ENCODE peak calls at places on chromosomes 2 and 18, in ten cellular contexts. R, X, F, H, M, D, E, K, W and B are unnamed samples.

GRCh38 chr18:57961876-57962505 is 82.0 kb upstream of the NEDD4L start:
- DNase-seq in X (no peak), E (no peak), H (no peak), D (no peak), R (no peak), F (no peak), M (no peak), W (no peak), K (no peak), B (no peak)

GRCh38 chr2:12982149-12982584 is 265.4 kb downstream of the TRIB2 start:
- DNase-seq in K (no peak), H (no peak), F (no peak), D (peak), W (no peak), M (peak), E (peak), X (no peak), R (peak), B (no peak)

GRCh38 chr2:26191316-26192159 is 18.6 kb downstream of the GAREM2 start:
- DNase-seq in D (no peak), F (no peak), E (no peak), X (no peak), H (no peak), R (no peak), W (no peak), M (no peak), K (no peak), B (no peak)

GRCh38 chr18:5021558-5021957 is 175.5 kb downstream of the AKAIN1 start:
- DNase-seq in K (no peak), D (no peak), M (no peak), F (no peak), W (no peak), H (no peak), E (no peak), X (no peak), R (no peak), B (no peak)

GRCh38 chr2:217998926-217999633 is 3.7 kb downstream of the TNS1 start:
- DNase-seq in E (no peak), X (no peak), F (no peak), M (no peak), H (no peak), W (no peak), D (no peak), R (peak), K (no peak), B (no peak)

GRCh38 chr2:237404413-237404812 is 9.6 kb downstream of the COL6A3 start:
- DNase-seq in D (no peak), E (no peak), M (no peak), K (no peak), R (no peak), X (no peak), H (no peak), F (no peak), W (no peak), B (no peak)

GRCh38 chr2:170747921-170748320 is 22.3 kb upstream of the ERICH2 start:
- DNase-seq in K (peak), X (no peak), R (peak), H (no peak), W (peak), F (no peak), E (peak), M (no peak), D (peak), B (no peak)

GRCh38 chr2:54122171-54122935 is 6.9 kb downstream of the ACYP2 start:
- DNase-seq in H (no peak), M (no peak), E (no peak), F (no peak), D (no peak), K (peak), X (no peak), W (no peak), R (peak), B (no peak)

GRCh38 chr2:219701847-219702634 is 74.6 kb downstream of the SLC4A3 start:
- DNase-seq in X (no peak), R (peak), H (peak), K (no peak), F (no peak), E (no peak), W (no peak), M (no peak), D (peak), B (no peak)

GRCh38 chr2:186274936-186275575 is 211.0 kb upstream of the ZC3H15 start:
- DNase-seq in X (no peak), H (no peak), K (no peak), M (peak), D (peak), F (no peak), R (peak), W (peak), E (peak), B (no peak)

GRCh38 chr18:48826806-48827205 is 124.0 kb downstream of the SMAD7 start:
- DNase-seq in X (no peak), E (no peak), D (no peak), R (no peak), F (no peak), W (no peak), H (no peak), M (no peak), K (no peak), B (no peak)

GRCh38 chr18:9824862-9825479 is 60.8 kb upstream of the TXNDC2 start:
- DNase-seq in D (no peak), E (no peak), R (no peak), K (no peak), W (no peak), H (no peak), F (no peak), M (no peak), X (no peak), B (no peak)

GRCh38 chr2:225602205-225602604 is 202.7 kb downstream of the NYAP2 start:
- DNase-seq in H (no peak), X (no peak), W (no peak), D (no peak), R (no peak), M (no peak), K (no peak), E (no peak), F (no peak), B (no peak)

GRCh38 chr2:173496746-173497145 is 142.1 kb downstream of the CDCA7 start:
- DNase-seq in W (peak), E (peak), M (peak), X (no peak), H (no peak), K (no peak), F (no peak), R (peak), D (peak), B (no peak)

GRCh38 chr2:39024833-39025232 is 96.0 kb downstream of the SOS1 start:
- DNase-seq in X (no peak), W (no peak), F (no peak), M (no peak), H (no peak), D (no peak), R (peak), K (no peak), E (peak), B (no peak)

GRCh38 chr2:231679131-231679530 is 29.2 kb upstream of the PTMA start:
- DNase-seq in H (no peak), R (no peak), E (no peak), M (no peak), D (no peak), W (no peak), K (no peak), F (no peak), X (no peak), B (no peak)

GRCh38 chr2:109166811-109167210 is 37.8 kb downstream of the SH3RF3 start:
- DNase-seq in R (peak), H (no peak), D (peak), W (peak), X (no peak), E (peak), M (peak), K (no peak), F (no peak), B (no peak)

GRCh38 chr18:24136967-24137373 is 1.9 kb upstream of the CABYR start:
- DNase-seq in W (no peak), D (no peak), E (peak), K (peak), M (no peak), F (no peak), R (no peak), X (no peak), H (no peak), B (no peak)

GRCh38 chr18:79899609-79900435 is 51.6 kb downstream of the SLC66A2 start:
- DNase-seq in E (no peak), R (no peak), X (no peak), M (no peak), W (no peak), F (no peak), H (peak), K (no peak), D (no peak), B (no peak)

GRCh38 chr2:63192169-63192888 is 141.7 kb downstream of the OTX1 start:
- DNase-seq in D (no peak), M (no peak), H (no peak), E (no peak), R (no peak), W (no peak), K (no peak), F (no peak), X (no peak), B (no peak)

GRCh38 chr2:30280596-30281434 is 49.5 kb downstream of the LBH start:
- DNase-seq in R (no peak), E (no peak), M (no peak), K (peak), H (no peak), W (no peak), F (no peak), X (no peak), D (no peak), B (no peak)

GRCh38 chr2:120559401-120559800 is 176.3 kb upstream of the GLI2 start:
- DNase-seq in K (peak), H (no peak), D (peak), E (peak), W (peak), R (peak), X (no peak), M (peak), F (no peak), B (no peak)

GRCh38 chr18:37565985-37566478 is 434 bp upstream of the CELF4 start:
- DNase-seq in H (peak), M (no peak), F (peak), K (no peak), E (peak), D (peak), R (peak), W (peak), X (no peak), B (no peak)

GRCh38 chr2:198177040-198177439 is 372.6 kb downstream of the PLCL1 start:
- DNase-seq in E (no peak), F (no peak), H (no peak), X (no peak), D (no peak), R (no peak), K (no peak), M (no peak), W (no peak), B (no peak)

GRCh38 chr2:190607014-190607597 is 41.8 kb upstream of the NAB1 start:
- DNase-seq in D (no peak), W (peak), R (peak), M (no peak), K (no peak), H (no peak), F (no peak), X (no peak), E (peak), B (no peak)

GRCh38 chr2:234292205-234292954 is 204.5 kb downstream of the ARL4C start:
- DNase-seq in E (no peak), X (peak), H (no peak), W (no peak), D (no peak), F (peak), R (no peak), K (no peak), M (no peak), B (peak)

GRCh38 chr2:152336103-152336853 is 1.3 kb downstream of the FMNL2 start:
- DNase-seq in K (peak), D (peak), H (peak), X (no peak), M (no peak), E (peak), R (peak), F (peak), W (peak), B (peak)

GRCh38 chr2:96267159-96267971 is 1.3 kb downstream of the CIAO1 start:
- DNase-seq in D (peak), E (peak), M (no peak), R (peak), F (peak), X (peak), K (peak), H (peak), W (peak), B (peak)

GRCh38 chr18:57660961-57661360 is 39.3 kb upstream of the NARS1 start:
- DNase-seq in R (peak), D (peak), X (no peak), H (no peak), K (no peak), F (no peak), E (peak), W (peak), M (peak), B (no peak)

GRCh38 chr2:179031731-179032408 is 18.1 kb downstream of the CCDC141 start:
- DNase-seq in F (peak), R (peak), H (no peak), D (no peak), W (no peak), X (peak), K (no peak), M (peak), E (peak), B (peak)

GRCh38 chr18:13572148-13572547 is 154.2 kb downstream of the FAM210A start:
- DNase-seq in K (no peak), E (no peak), H (no peak), W (no peak), M (no peak), X (no peak), D (no peak), R (no peak), F (no peak), B (no peak)

GRCh38 chr2:177161741-177162440 is 50.7 kb upstream of the HNRNPA3 start:
- DNase-seq in F (no peak), H (no peak), R (peak), E (peak), M (no peak), D (peak), X (peak), W (no peak), K (peak), B (no peak)

GRCh38 chr2:82320296-82320695 is 2015.7 kb upstream of the LRRTM1 start:
- DNase-seq in H (no peak), W (no peak), M (no peak), K (no peak), R (no peak), X (no peak), E (peak), D (no peak), F (no peak), B (no peak)

GRCh38 chr18:55447672-55448018 is 140.3 kb downstream of the TCF4 start:
- DNase-seq in X (no peak), M (no peak), K (no peak), W (no peak), F (no peak), E (no peak), R (no peak), D (no peak), H (no peak), B (no peak)

GRCh38 chr2:231541605-231542509 is 11.6 kb upstream of the NMUR1 start:
- DNase-seq in K (no peak), X (no peak), M (no peak), R (peak), D (no peak), E (no peak), H (no peak), F (peak), W (no peak), B (peak)

GRCh38 chr2:231666171-231667095 is 41.9 kb upstream of the PTMA start:
- DNase-seq in M (peak), K (peak), H (peak), F (peak), R (peak), W (peak), E (peak), D (peak), X (no peak), B (peak)